ENCODE peak calls at places on chromosomes 3 and 15, in six cellular contexts. B is HEK293T; G is testis; C is stimulated activated CD4-positive, alpha-beta T cell treated with anti-CD3 and anti-CD28 coated beads, Interleukin-12 subunit alpha, Interleukin-12 subunit beta, amount 100 ng/mL, for 4 hours; F is stimulated activated naive B cell treated with anti-CD40 and anti-IgM and Interleukin-4, amounts not matched to agents 10 μg/mL and 1 μg/mL and 100 μg/mL, for 72 hours; T is Calu3. L is an unnamed sample.
A peak's percentile ranks its signal among the peaks of the same experiment; 100 is the strongest.

GRCh38 chr3:143234521-143234920 is 115.0 kb downstream of the CHST2 start:
- DNase-seq in F (no peak), T (no peak), B (no peak), C (no peak), G (no peak), L (no peak)

GRCh38 chr3:14138878-14139659 is 14.2 kb downstream of the TMEM43 start:
- DNase-seq in T (no peak), B (no peak), G (no peak), F (no peak), C (no peak), L (no peak)

GRCh38 chr15:77225088-77225487 is 154.2 kb upstream of the TSPAN3 start:
- DNase-seq in C (no peak), G (no peak), B (no peak), T (no peak), F (no peak), L (no peak)

GRCh38 chr15:39869251-39869650 is 50.8 kb downstream of the GPR176 start:
- DNase-seq in B (no peak), T (no peak), C (no peak), G (no peak), F (no peak), L (no peak)

GRCh38 chr3:196108075-196108743 is 26.3 kb upstream of the TFRC start:
- DNase-seq in T (no peak), B (no peak), G (no peak), F (no peak), C (no peak), L (no peak)

GRCh38 chr15:52008698-52009434 is 10.2 kb upstream of the MAPK6 start:
- DNase-seq in T (no peak), C (no peak), F (no peak), B (no peak), G (no peak), L (no peak)

GRCh38 chr15:100241572-100242479 is 99.9 kb downstream of the ADAMTS17 start:
- DNase-seq in C (no peak), F (no peak), B (no peak), G (peak; percentile 71), T (no peak), L (no peak)

GRCh38 chr3:28835751-28836150 is 445.1 kb upstream of the RBMS3 start:
- DNase-seq in C (no peak), B (no peak), F (no peak), T (peak; percentile 5), G (no peak), L (no peak)

GRCh38 chr3:44883999-44884431 is 9.6 kb downstream of the TGM4 start:
- DNase-seq in C (no peak), G (no peak), F (no peak), B (no peak), T (peak; percentile 68), L (no peak)

GRCh38 chr15:25504307-25504706 is 65.5 kb upstream of the UBE3A start:
- DNase-seq in G (no peak), C (no peak), T (no peak), B (no peak), F (no peak), L (no peak)

GRCh38 chr3:124643453-124643852 is 86.8 kb upstream of the UMPS start:
- DNase-seq in G (no peak), B (no peak), F (no peak), C (no peak), T (no peak), L (no peak)

GRCh38 chr15:22995786-22996185 is 15.6 kb upstream of the CYFIP1 start:
- DNase-seq in B (no peak), T (no peak), F (no peak), C (no peak), G (no peak), L (no peak)

GRCh38 chr3:48970568-48970967 is 19.5 kb upstream of the P4HTM start:
- DNase-seq in T (no peak), G (peak; percentile 6), C (no peak), B (no peak), F (no peak), L (no peak)

GRCh38 chr15:28116521-28117488 is 17.7 kb upstream of the OCA2 start:
- DNase-seq in C (no peak), F (no peak), B (no peak), T (no peak), G (no peak), L (no peak)

GRCh38 chr3:126284258-126284904 is 72.8 kb downstream of the KLF15 start:
- DNase-seq in C (no peak), F (no peak), G (no peak), T (no peak), B (no peak), L (no peak)

GRCh38 chr15:67834593-67835348 is 5.1 kb downstream of the RNU6-1 start:
- DNase-seq in F (no peak), B (no peak), C (no peak), T (no peak), G (no peak), L (no peak)

GRCh38 chr15:89389841-89390603 is 55.4 kb upstream of the POLG start:
- DNase-seq in G (no peak), B (no peak), C (no peak), F (no peak), T (no peak), L (no peak)

GRCh38 chr15:101535170-101535902 is 45.8 kb upstream of the PCSK6 start:
- DNase-seq in G (no peak), C (no peak), F (no peak), B (no peak), T (no peak), L (no peak)

GRCh38 chr3:103818800-103819199 is 1384.0 kb downstream of the ZPLD1 start:
- DNase-seq in C (no peak), T (no peak), B (no peak), F (no peak), G (no peak), L (no peak)

GRCh38 chr3:33883538-33884203 is 85.2 kb downstream of the PDCD6IP start:
- DNase-seq in G (no peak), F (no peak), C (no peak), B (no peak), T (peak; percentile 41), L (peak; percentile 12)

GRCh38 chr3:49840371-49840770 is 16.0 kb downstream of the TRAIP start:
- DNase-seq in T (no peak), B (no peak), C (no peak), G (no peak), F (no peak), L (no peak)

GRCh38 chr15:85316244-85316934 is 64.0 kb upstream of the AKAP13 start:
- DNase-seq in F (no peak), T (no peak), C (no peak), B (no peak), G (no peak), L (no peak)

GRCh38 chr3:26558257-26558656 is 64.3 kb upstream of the LRRC3B start:
- DNase-seq in G (no peak), C (no peak), B (no peak), F (no peak), T (no peak), L (no peak)

GRCh38 chr3:99248130-99248529 is 346.6 kb upstream of the DCBLD2 start:
- DNase-seq in G (no peak), C (no peak), B (no peak), F (no peak), T (no peak), L (no peak)

GRCh38 chr15:31353931-31354330 is 27.3 kb downstream of the KLF13 start:
- DNase-seq in B (no peak), G (no peak), T (no peak), F (no peak), C (no peak), L (no peak)